ENCODE peak calls at places on chromosomes 1 and 21, in eight cellular contexts. J is mammary epithelial cell; G is CD8-positive, alpha-beta T cell; U is GM12865; K is endothelial cell of umbilical vein; B is A549; C is spleen; A is tibial artery. E is an unnamed sample.

GRCh38 chr1:189616893-189617292 is 860.8 kb downstream of the BRINP3 start:
- DNase-seq in J (peak), G (no peak), U (no peak), K (no peak), B (peak), C (no peak), A (no peak), E (no peak)

GRCh38 chr21:45104560-45104959 is 30.2 kb downstream of the ADARB1 start:
- DNase-seq in J (peak), G (no peak), U (peak), K (peak), B (no peak), C (no peak), A (no peak), E (no peak)

GRCh38 chr1:241518447-241519307 is 878 bp downstream of the FH start:
- DNase-seq in J (peak), G (peak), U (peak), K (peak), B (no peak), C (no peak), A (peak), E (no peak)

GRCh38 chr1:203336097-203336496 is 14.8 kb downstream of the FMOD start:
- DNase-seq in J (no peak), G (no peak), U (no peak), K (no peak), B (no peak), C (no peak), A (no peak), E (no peak)

GRCh38 chr1:39842726-39843305 is 40.5 kb downstream of the TRIT1 start:
- DNase-seq in J (no peak), G (no peak), U (no peak), K (no peak), B (no peak), C (no peak), A (no peak), E (no peak)

GRCh38 chr1:20883766-20884165 is 96.7 kb upstream of the HP1BP3 start:
- DNase-seq in J (peak), G (no peak), U (no peak), K (no peak), B (no peak), C (no peak), A (no peak), E (no peak)

GRCh38 chr1:78792756-78793155 is 143.1 kb downstream of the IFI44 start:
- DNase-seq in J (no peak), G (no peak), U (no peak), K (no peak), B (no peak), C (no peak), A (no peak), E (no peak)

GRCh38 chr1:160293020-160293968 is 8.4 kb upstream of the PEX19 start:
- DNase-seq in J (no peak), G (no peak), U (no peak), K (no peak), B (no peak), C (no peak), A (no peak), E (no peak)

GRCh38 chr1:12197483-12197880 is 30.7 kb downstream of the TNFRSF1B start:
- DNase-seq in J (no peak), G (no peak), U (no peak), K (no peak), B (no peak), C (no peak), A (no peak), E (no peak)

GRCh38 chr21:45509566-45510465 is 32.4 kb downstream of the SLC19A1 start:
- DNase-seq in J (no peak), G (no peak), U (no peak), K (no peak), B (no peak), C (peak), A (no peak), E (no peak)

GRCh38 chr1:240136402-240136801 is 44.7 kb downstream of the FMN2 start:
- DNase-seq in J (no peak), G (no peak), U (no peak), K (no peak), B (no peak), C (no peak), A (no peak), E (no peak)

GRCh38 chr1:39826583-39826982 is 37.9 kb upstream of the BMP8B start:
- DNase-seq in J (no peak), G (no peak), U (no peak), K (peak), B (no peak), C (no peak), A (no peak), E (no peak)

GRCh38 chr1:73593804-73594203 is 604.2 kb downstream of the LRRIQ3 start:
- DNase-seq in J (peak), G (no peak), U (no peak), K (peak), B (no peak), C (no peak), A (no peak), E (no peak)

GRCh38 chr1:54287821-54288220 is 87.9 kb downstream of the MRPL37 start:
- DNase-seq in J (no peak), G (no peak), U (no peak), K (no peak), B (no peak), C (no peak), A (peak), E (no peak)

GRCh38 chr21:28419110-28419509 is 573.6 kb downstream of the LTN1 start:
- DNase-seq in J (no peak), G (no peak), U (no peak), K (no peak), B (no peak), C (no peak), A (no peak), E (no peak)

GRCh38 chr1:87902830-87903614 is 574.3 kb downstream of the LMO4 start:
- DNase-seq in J (no peak), G (no peak), U (peak), K (peak), B (no peak), C (no peak), A (no peak), E (no peak)

GRCh38 chr1:226497991-226498689 is 50.4 kb upstream of the STUM start:
- DNase-seq in J (no peak), G (no peak), U (no peak), K (no peak), B (no peak), C (no peak), A (no peak), E (no peak)

GRCh38 chr1:203035111-203036000 is 9.1 kb downstream of the PPFIA4 start:
- DNase-seq in J (no peak), G (no peak), U (no peak), K (no peak), B (no peak), C (no peak), A (no peak), E (no peak)

GRCh38 chr1:221284028-221284427 is 404.8 kb downstream of the HLX start:
- DNase-seq in J (peak), G (no peak), U (no peak), K (peak), B (no peak), C (no peak), A (no peak), E (no peak)

GRCh38 chr1:185350027-185350442 is 33.0 kb upstream of the IVNS1ABP start:
- DNase-seq in J (no peak), G (no peak), U (no peak), K (no peak), B (no peak), C (no peak), A (no peak), E (no peak)

GRCh38 chr1:6035719-6036118 is 10.0 kb upstream of the KCNAB2 start:
- DNase-seq in J (no peak), G (no peak), U (no peak), K (no peak), B (no peak), C (no peak), A (no peak), E (no peak)

GRCh38 chr1:6035265-6035664 is 10.4 kb upstream of the KCNAB2 start:
- DNase-seq in J (no peak), G (no peak), U (no peak), K (no peak), B (no peak), C (no peak), A (no peak), E (no peak)

GRCh38 chr1:6033124-6033523 is 12.6 kb upstream of the KCNAB2 start:
- DNase-seq in J (no peak), G (no peak), U (no peak), K (no peak), B (no peak), C (no peak), A (no peak), E (no peak)

GRCh38 chr1:6033986-6034749 is 11.5 kb upstream of the KCNAB2 start:
- DNase-seq in J (peak), G (peak), U (peak), K (peak), B (no peak), C (peak), A (no peak), E (no peak)

DNA sequence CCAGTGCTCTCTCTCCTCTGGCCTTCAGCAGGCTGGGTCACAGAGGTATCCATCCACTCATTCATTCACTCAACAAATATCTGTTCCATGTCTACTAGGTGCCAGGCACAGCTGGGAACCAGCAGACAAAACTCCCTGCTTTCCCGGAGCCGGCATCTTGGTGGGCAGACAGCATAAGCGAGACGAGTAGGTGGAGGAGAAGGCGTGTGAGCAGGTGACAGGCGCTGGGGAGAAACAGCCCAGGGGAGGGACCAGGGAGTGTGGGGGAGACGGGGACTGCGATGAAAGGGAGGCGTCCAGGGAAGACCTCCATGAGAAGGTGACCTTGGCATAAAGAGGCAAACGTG is 11.0 kb upstream of the KCNAB2 start:
- DNase-seq in J (no peak), G (no peak), U (no peak), K (no peak), B (no peak), C (no peak), A (no peak), E (no peak)
- TF ChIP-seq CTCF in J (no peak), G (no peak), U (no peak), K (no peak), B (no peak), C (no peak), A (no peak), E (no peak)

GRCh38 chr1:47228644-47229030 is 3.4 kb downstream of the TAL1 start:
- DNase-seq in J (no peak), G (no peak), U (no peak), K (peak), B (no peak), C (peak), A (no peak), E (no peak)
- H3K4me3 ChIP-seq in J (no peak), G (no peak), U (no peak), K (peak), B (no peak), C (no peak), A (no peak), E (no peak)

GRCh38 chr21:44011774-44012473 is at the start of gene TRAPPC10:
- DNase-seq in J (peak), G (peak), U (peak), K (peak), B (peak), C (peak), A (peak), E (no peak)

GRCh38 chr21:44013380-44014088 is 1.4 kb downstream of the TRAPPC10 start:
- DNase-seq in J (peak), G (peak), U (peak), K (peak), B (peak), C (no peak), A (no peak), E (no peak)

GRCh38 chr21:44011123-44011773 is 861 bp upstream of the TRAPPC10 start:
- DNase-seq in J (no peak), G (no peak), U (no peak), K (no peak), B (no peak), C (no peak), A (no peak), E (no peak)

GRCh38 chr21:44010429-44010828 is 1.7 kb upstream of the TRAPPC10 start:
- DNase-seq in J (no peak), G (no peak), U (no peak), K (no peak), B (no peak), C (no peak), A (no peak), E (no peak)

DNA sequence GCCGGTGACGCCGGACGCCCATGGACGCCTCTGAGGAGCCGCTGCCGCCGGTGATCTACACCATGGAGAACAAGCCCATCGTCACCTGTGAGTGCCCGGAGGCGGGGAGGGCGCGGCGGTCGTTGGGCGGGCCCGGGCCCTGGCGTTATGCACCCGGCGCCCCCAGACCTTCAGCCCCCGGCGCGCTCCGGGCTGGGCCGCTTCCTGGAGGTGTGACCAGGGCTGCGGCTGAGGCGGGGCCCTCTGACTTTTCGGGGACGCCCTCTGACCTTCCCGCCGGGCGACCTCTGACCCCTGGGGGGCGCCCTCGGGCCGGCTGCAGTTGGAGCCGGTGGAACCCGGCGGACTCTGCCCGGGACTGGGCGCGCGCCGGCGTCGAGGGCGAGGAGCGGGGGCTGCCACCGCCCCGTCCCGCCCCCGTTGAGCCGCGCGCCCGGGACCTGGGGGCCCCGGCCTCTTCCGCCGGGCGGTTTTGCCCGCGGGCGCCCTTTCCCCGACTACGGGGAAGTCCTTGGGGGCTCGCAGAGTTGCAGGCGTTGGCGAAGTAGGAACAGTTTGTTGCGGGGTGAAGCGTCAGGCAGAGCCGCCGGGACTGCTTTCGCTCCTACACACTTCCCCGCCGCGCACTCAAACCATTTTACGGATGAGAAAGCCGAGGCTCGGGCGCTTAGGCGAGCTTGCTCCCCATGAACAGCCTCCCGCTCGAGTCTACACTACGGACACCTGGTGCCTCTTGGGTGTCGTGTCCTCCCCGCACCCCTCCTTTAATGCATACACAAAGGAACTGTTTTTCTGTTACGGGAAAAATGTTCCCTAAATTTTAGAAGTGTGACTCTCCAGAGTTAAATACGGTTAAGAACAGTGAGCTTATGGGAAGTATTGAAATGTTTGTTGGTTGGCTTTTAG is 618 bp downstream of the TRAPPC10 start:
- DNase-seq in J (peak), G (peak), U (peak), K (peak), B (peak), C (peak), A (peak), E (no peak)
- TF ChIP-seq CTCF in J (no peak), G (no peak), U (peak), K (no peak), B (peak), C (peak), A (no peak), E (peak)

GRCh38 chr1:26225033-26225831 is 8.8 kb upstream of the CEP85 start:
- DNase-seq in J (no peak), G (peak), U (peak), K (peak), B (no peak), C (peak), A (peak), E (no peak)
- H3K4me3 ChIP-seq in J (no peak), G (peak), U (peak), K (peak), B (no peak), C (peak), A (peak), E (no peak)

GRCh38 chr1:44030606-44031050 is 634 bp downstream of the SLC6A9 start:
- DNase-seq in J (no peak), G (peak), U (peak), K (peak), B (no peak), C (peak), A (no peak), E (no peak)
- TF ChIP-seq CTCF in J (peak), G (no peak), U (peak), K (peak), B (peak), C (no peak), A (peak), E (peak)

GRCh38 chr1:180230791-180231505 is 884 bp downstream of the LHX4 start:
- DNase-seq in J (peak), G (no peak), U (peak), K (peak), B (peak), C (no peak), A (no peak), E (no peak)
- H3K4me3 ChIP-seq in J (peak), G (peak), U (peak), K (peak), B (peak), C (peak), A (peak), E (peak)

GRCh38 chr1:212967767-212968166 is 17.4 kb downstream of the VASH2 start:
- DNase-seq in J (peak), G (no peak), U (peak), K (no peak), B (peak), C (no peak), A (no peak), E (no peak)
- TF ChIP-seq CTCF in J (peak), G (no peak), U (peak), K (peak), B (peak), C (no peak), A (no peak), E (peak)

DNA sequence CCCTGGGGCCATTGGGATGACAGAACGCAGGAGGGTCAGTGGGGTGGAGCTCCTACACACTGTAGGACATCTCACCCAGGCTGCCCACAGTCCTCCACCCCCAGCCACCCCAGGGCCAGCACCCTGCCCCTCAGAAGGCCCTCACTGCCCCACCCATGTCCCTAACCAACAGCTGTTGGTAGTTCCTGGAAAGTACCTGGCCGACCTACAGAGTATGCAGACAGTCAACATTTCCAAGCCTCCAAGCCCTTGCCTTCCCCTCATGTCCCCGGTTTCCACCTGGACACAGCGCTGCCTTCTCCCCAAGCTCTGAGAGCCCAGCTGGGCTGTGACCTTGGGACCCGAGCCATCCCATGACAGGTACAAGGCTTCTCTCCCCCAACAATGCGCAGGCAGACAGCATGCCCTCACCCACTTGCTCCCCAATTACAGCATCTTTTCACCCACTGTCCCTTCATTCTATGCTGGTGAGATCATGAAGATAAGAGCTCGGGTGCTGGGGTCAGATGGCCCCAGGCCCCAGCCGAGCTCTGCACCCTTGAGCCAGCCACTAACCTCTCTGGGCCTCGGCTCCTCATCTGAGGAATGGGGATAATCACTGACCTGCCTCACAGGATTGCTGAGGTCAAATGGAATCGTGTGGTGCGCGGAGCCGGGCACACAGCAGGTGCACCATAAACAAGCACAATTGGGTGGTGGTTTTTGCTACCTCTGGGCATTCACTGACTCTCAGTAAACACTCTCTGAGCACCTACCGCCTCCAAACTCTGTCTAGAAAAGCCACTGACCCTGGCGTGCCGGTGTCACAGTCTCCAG is 11.2 kb downstream of the LAPTM5 start:
- DNase-seq in J (no peak), G (no peak), U (peak), K (no peak), B (no peak), C (peak), A (no peak), E (no peak)
- H3K4me3 ChIP-seq in J (no peak), G (peak), U (peak), K (no peak), B (no peak), C (no peak), A (no peak), E (peak)

GRCh38 chr1:77060000-77060399 is 159.2 kb downstream of the PIGK start:
- DNase-seq in J (no peak), G (no peak), U (no peak), K (no peak), B (no peak), C (no peak), A (no peak), E (no peak)
- TF ChIP-seq CTCF in J (no peak), G (no peak), U (no peak), K (no peak), B (no peak), C (no peak), A (no peak), E (no peak)

DNA sequence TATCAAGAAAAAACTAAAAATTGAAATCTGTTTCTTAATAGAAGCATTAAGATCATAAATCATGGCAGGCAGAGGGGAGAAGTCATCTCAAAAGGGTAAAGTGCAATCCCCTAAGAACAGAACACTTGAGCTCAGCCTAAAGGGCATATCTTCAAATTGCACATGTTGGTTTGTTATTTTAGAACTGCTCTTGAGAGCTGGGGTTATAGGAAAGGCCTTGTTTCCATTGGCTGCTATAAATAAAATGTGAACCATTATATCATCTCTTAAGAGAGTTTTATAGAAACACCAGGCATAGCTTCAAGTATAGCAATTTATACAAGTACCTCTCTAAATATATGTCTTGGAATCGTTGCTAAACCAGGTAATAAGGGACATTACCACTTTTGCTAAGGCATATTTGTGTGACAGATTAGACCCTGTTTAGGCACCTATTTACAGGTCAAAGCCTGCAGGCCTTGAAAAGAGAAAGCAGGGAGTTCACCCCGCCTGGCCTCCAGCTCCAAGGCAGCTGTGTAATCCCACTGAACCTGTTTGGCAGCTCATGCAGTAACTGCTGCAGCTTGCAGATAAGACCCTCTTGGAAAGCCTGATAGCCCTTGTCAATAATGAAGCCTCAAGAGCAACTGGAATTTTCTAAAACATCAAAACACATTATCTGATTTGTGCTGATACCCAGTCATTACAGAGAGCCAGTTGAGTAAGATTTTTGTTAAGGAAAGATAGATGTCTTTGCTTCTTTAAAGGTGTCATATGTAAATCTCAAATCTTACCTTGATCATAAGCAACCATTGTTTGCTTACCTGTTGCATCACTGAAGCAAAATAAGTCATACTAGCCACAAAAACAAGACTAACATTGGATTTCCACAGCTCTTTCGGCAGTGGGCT is 24.2 kb upstream of the SYDE2 start:
- DNase-seq in J (peak), G (no peak), U (no peak), K (no peak), B (no peak), C (no peak), A (no peak), E (no peak)
- H3K4me3 ChIP-seq in J (no peak), G (no peak), U (no peak), K (no peak), B (no peak), C (no peak), A (no peak), E (no peak)

E was measured in GM12864.